ENCODE peak calls at places on chromosomes 2 and 18, in ten cellular contexts. N is adrenal gland, J is testis, T is spleen, M is HepG2, Z is uterus, C is IMR-90, L is A549, E is NB4, R is esophagus muscularis mucosa. F is an unnamed sample.

GRCh38 chr2:235749121-235749780 is 255.4 kb downstream of the AGAP1 start:
- DNase-seq in N (no peak), J (no peak), T (no peak), M (no peak), Z (no peak), C (peak; percentile 66), L (no peak), E (no peak), R (no peak), F (no peak)

GRCh38 chr2:104375206-104375605 is 478.7 kb upstream of the POU3F3 start:
- DNase-seq in N (no peak), J (no peak), T (no peak), M (no peak), Z (no peak), C (no peak), L (no peak), E (no peak), R (peak; percentile 34), F (no peak)

GRCh38 chr2:102592601-102593000 is 26.8 kb upstream of the SLC9A2 start:
- DNase-seq in N (no peak), J (peak; percentile 65), T (no peak), M (no peak), Z (no peak), C (peak; percentile 8), L (peak; percentile 6), E (peak; percentile 47), R (no peak), F (no peak)

GRCh38 chr18:6857305-6857704 is 127.8 kb downstream of the ARHGAP28 start:
- DNase-seq in N (no peak), J (no peak), T (no peak), M (no peak), Z (no peak), C (peak; percentile 86), L (no peak), E (no peak), R (no peak), F (no peak)

GRCh38 chr2:136765256-136765735 is at the start of gene THSD7B:
- DNase-seq in N (no peak), J (no peak), T (no peak), M (no peak), Z (no peak), C (no peak), L (no peak), E (no peak), R (no peak), F (peak; percentile 8)

GRCh38 chr18:32469691-32470131 is 971 bp downstream of the GAREM1 start:
- DNase-seq in N (peak; percentile 11), J (no peak), T (no peak), M (no peak), Z (no peak), C (peak; percentile 10), L (no peak), E (peak; percentile 33), R (no peak), F (no peak)

GRCh38 chr2:132282911-132283310 is 121.2 kb upstream of the ANKRD30BL start:
- DNase-seq in N (no peak), J (no peak), T (no peak), M (no peak), Z (no peak), C (no peak), L (no peak), E (no peak), R (no peak), F (no peak)

GRCh38 chr2:15780912-15781574 is 159.3 kb upstream of the MYCN start:
- DNase-seq in N (no peak), J (no peak), T (no peak), M (no peak), Z (no peak), C (no peak), L (no peak), E (no peak), R (no peak), F (no peak)

GRCh38 chr2:150609831-150610582 is 122.5 kb upstream of the RND3 start:
- DNase-seq in N (no peak), J (no peak), T (no peak), M (no peak), Z (no peak), C (peak; percentile 88), L (no peak), E (no peak), R (no peak), F (no peak)

GRCh38 chr2:168897449-168897848 is 3.6 kb upstream of the G6PC2 start:
- DNase-seq in N (no peak), J (no peak), T (no peak), M (no peak), Z (no peak), C (no peak), L (no peak), E (no peak), R (no peak), F (no peak)

GRCh38 chr2:96137611-96138129 is 632 bp downstream of the ASTL start:
- DNase-seq in N (no peak), J (no peak), T (peak; percentile 68), M (no peak), Z (no peak), C (no peak), L (no peak), E (no peak), R (no peak), F (no peak)
- TF ChIP-seq POLR2A in N (no peak), J (no peak), T (no peak), M (no peak), Z (no peak), C (peak; percentile 17), L (no peak), E (no peak), R (no peak), F (peak; percentile 80)

DNA sequence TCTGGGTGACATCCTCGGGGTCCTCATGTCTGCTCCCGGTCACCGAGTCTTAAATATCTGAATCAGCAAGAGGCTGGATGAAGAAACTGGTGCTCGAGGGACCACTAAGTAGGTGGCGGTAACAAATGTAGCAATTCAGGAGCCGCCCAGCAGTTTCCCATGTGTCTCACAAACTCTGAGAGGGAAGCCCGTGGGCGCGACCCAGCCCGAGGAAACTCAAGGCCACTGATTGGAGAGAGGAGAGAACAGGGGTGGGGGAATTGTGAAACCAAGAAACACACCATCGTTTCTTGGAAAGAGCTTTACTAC is 10.7 kb downstream of the MLPH start:
- DNase-seq in N (no peak), J (peak; percentile 89), T (peak; percentile 42), M (no peak), Z (no peak), C (peak; percentile 47), L (no peak), E (peak; percentile 43), R (no peak), F (no peak)
- TF ChIP-seq POLR2A in N (no peak), J (no peak), T (no peak), M (no peak), Z (no peak), C (no peak), L (no peak), E (no peak), R (no peak), F (no peak)

GRCh38 chr2:219433666-219434467 is 776 bp upstream of the SPEG start:
- DNase-seq in N (peak; percentile 18), J (no peak), T (peak; percentile 31), M (peak; percentile 35), Z (peak; percentile 85), C (peak; percentile 71), L (peak; percentile 71), E (peak; percentile 81), R (no peak), F (no peak)
- TF ChIP-seq POLR2A in N (no peak), J (no peak), T (no peak), M (no peak), Z (peak; percentile 13), C (no peak), L (no peak), E (no peak), R (peak; percentile 48), F (no peak)

GRCh38 chr2:25286025-25286400 is 55.7 kb downstream of the DNMT3A start:
- DNase-seq in N (no peak), J (no peak), T (peak; percentile 90), M (no peak), Z (no peak), C (no peak), L (no peak), E (peak; percentile 89), R (no peak), F (peak; percentile 77)
- TF ChIP-seq POLR2A in N (no peak), J (no peak), T (no peak), M (no peak), Z (no peak), C (no peak), L (no peak), E (peak; percentile 44), R (no peak), F (peak; percentile 41)

GRCh38 chr2:71803398-71803797 is 344.3 kb downstream of the CYP26B1 start:
- DNase-seq in N (no peak), J (no peak), T (no peak), M (no peak), Z (no peak), C (no peak), L (no peak), E (no peak), R (no peak), F (no peak)
- TF ChIP-seq POLR2A in N (no peak), J (no peak), T (no peak), M (no peak), Z (no peak), C (no peak), L (no peak), E (no peak), R (no peak), F (no peak)

GRCh38 chr18:23121133-23121532 is 14.2 kb upstream of the CABLES1 start:
- DNase-seq in N (no peak), J (no peak), T (no peak), M (no peak), Z (no peak), C (no peak), L (no peak), E (no peak), R (no peak), F (no peak)
- TF ChIP-seq POLR2A in N (no peak), J (no peak), T (no peak), M (no peak), Z (no peak), C (no peak), L (no peak), E (no peak), R (no peak), F (no peak)

DNA sequence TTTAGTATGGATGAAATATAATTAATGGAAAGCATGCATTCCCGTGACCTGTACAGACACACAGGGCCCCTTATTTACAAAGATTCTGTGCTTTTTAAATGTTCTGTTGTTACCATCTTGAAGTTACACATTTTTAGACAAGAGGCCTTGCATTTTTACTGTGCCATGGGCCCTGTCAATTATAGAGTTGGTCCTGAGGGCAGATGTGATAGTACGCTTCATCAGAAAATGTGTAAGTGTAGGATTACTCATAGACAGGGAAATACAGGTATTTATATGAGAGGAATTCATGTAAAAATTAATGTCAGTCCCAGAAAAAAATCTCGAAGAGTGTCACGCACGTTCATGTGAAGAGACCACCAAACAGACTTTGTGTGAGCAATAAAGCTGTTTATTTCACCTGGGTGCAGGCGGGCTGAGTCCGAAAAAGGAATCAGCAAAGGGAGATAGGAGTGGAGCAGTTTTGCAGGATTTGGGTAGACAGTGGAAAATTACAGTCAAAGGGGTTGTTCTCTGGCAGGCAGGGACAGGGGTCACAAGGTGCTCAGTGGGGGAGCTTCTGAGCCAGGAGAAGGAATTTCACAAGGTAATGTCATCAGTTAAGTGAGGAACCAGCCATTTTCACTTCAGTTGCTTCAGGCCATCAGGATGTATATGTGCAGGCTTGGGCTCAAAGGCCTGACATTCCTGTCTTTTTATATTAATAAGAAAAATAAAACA is 12.2 kb upstream of the ALPK2 start:
- DNase-seq in N (no peak), J (no peak), T (no peak), M (no peak), Z (no peak), C (no peak), L (no peak), E (no peak), R (no peak), F (no peak)
- TF ChIP-seq POLR2A in N (no peak), J (no peak), T (no peak), M (no peak), Z (no peak), C (no peak), L (no peak), E (no peak), R (no peak), F (no peak)